ENCODE peak calls at places on chromosomes 12 and 14, in five cellular contexts. N, Z, U, D and Y are unnamed samples.

GRCh38 chr14:33809456-33809855 is 141.4 kb downstream of the EGLN3 start:
- DNase-seq in N (no peak), Z (no peak), U (no peak), D (no peak), Y (no peak)

GRCh38 chr12:50112456-50113218 is 601 bp downstream of the COX14 start:
- DNase-seq in N (no peak), Z (no peak), U (peak; percentile 86), D (peak; percentile 45), Y (no peak)

GRCh38 chr12:101671157-101671791 is 26.2 kb upstream of the CHPT1 start:
- DNase-seq in N (no peak), Z (peak; percentile 17), U (no peak), D (no peak), Y (no peak)

GRCh38 chr12:12480074-12480473 is 82.6 kb downstream of the DUSP16 start:
- DNase-seq in N (no peak), Z (no peak), U (no peak), D (no peak), Y (no peak)

GRCh38 chr12:25287610-25288009 is 36.9 kb upstream of the KRAS start:
- DNase-seq in N (no peak), Z (no peak), U (no peak), D (no peak), Y (no peak)

GRCh38 chr12:16347391-16348298 is at the start of gene MGST1:
- DNase-seq in N (peak; percentile 69), Z (peak; percentile 62), U (peak; percentile 96), D (peak; percentile 55), Y (peak; percentile 82)

GRCh38 chr14:67919259-67919658 is 99.7 kb downstream of the RAD51B start:
- DNase-seq in N (peak; percentile 6), Z (no peak), U (no peak), D (no peak), Y (no peak)

GRCh38 chr12:121494093-121494787 is 86.6 kb downstream of the KDM2B start:
- DNase-seq in N (peak; percentile 48), Z (peak; percentile 37), U (peak; percentile 66), D (no peak), Y (peak; percentile 51)

GRCh38 chr12:15984097-15984800 is 73.1 kb downstream of the DERA start:
- DNase-seq in N (peak; percentile 27), Z (no peak), U (no peak), D (no peak), Y (no peak)

GRCh38 chr12:28507055-28507454 is 316.8 kb downstream of the CCDC91 start:
- DNase-seq in N (peak; percentile 67), Z (no peak), U (no peak), D (no peak), Y (peak; percentile 72)

GRCh38 chr14:50961606-50962259 is 17.4 kb upstream of the PYGL start:
- DNase-seq in N (peak; percentile 97), Z (no peak), U (no peak), D (no peak), Y (peak; percentile 92)

GRCh38 chr12:124730455-124730932 is 133.2 kb downstream of the SCARB1 start:
- DNase-seq in N (peak; percentile 61), Z (peak; percentile 50), U (no peak), D (no peak), Y (peak; percentile 93)

GRCh38 chr12:27646149-27646548 is 50.1 kb upstream of the REP15 start:
- DNase-seq in N (no peak), Z (no peak), U (no peak), D (no peak), Y (no peak)

GRCh38 chr12:49098035-49098451 is 3.4 kb upstream of the DHH start:
- DNase-seq in N (peak; percentile 54), Z (peak; percentile 25), U (peak; percentile 78), D (no peak), Y (peak; percentile 58)

GRCh38 chr14:69877492-69877891 is 1.7 kb upstream of the SMOC1 start:
- DNase-seq in N (peak; percentile 29), Z (no peak), U (peak; percentile 65), D (no peak), Y (peak; percentile 50)

GRCh38 chr12:67669925-67670631 is 21.5 kb downstream of the DYRK2 start:
- DNase-seq in N (no peak), Z (no peak), U (no peak), D (no peak), Y (no peak)

GRCh38 chr12:123971449-123971769 is 1.2 kb downstream of the CCDC92 start:
- DNase-seq in N (peak; percentile 60), Z (no peak), U (no peak), D (no peak), Y (no peak)

GRCh38 chr14:93941293-93941910 is 14.3 kb downstream of the FAM181A start:
- DNase-seq in N (peak; percentile 13), Z (no peak), U (no peak), D (peak; percentile 73), Y (peak; percentile 53)

GRCh38 chr12:118448341-118448740 is 72.0 kb downstream of the SUDS3 start:
- DNase-seq in N (no peak), Z (peak; percentile 17), U (no peak), D (no peak), Y (no peak)

GRCh38 chr14:58549358-58549757 is 88.4 kb upstream of the DACT1 start:
- DNase-seq in N (no peak), Z (no peak), U (no peak), D (no peak), Y (no peak)

DNA sequence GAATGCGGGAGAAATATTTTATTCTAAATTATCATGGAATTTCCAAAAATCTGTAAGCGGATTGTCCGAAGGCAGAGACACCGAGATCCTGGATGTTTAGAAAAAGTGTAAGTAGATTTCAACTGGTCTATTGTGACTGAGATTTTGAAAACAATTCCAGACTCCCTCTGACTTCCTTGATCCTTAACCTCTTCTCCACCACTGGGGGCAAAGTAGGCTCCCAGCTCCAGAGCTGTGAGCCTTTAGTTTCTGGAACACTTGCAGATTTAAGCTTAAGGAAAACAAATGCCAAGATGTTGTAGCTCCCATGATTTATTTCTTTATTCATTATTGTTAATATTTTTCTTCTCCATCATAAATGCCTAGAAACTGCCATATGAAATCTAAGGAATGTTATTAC is 1320.5 kb upstream of the SEL1L start:
- DNase-seq in N (no peak), Z (no peak), U (peak; percentile 62), D (no peak), Y (no peak)
- TF ChIP-seq CTCF in N (no peak), Z (no peak), U (peak; percentile 47), D (no peak), Y (no peak)

GRCh38 chr14:74239848-74240793 is 872 bp downstream of the VSX2 start:
- DNase-seq in N (peak; percentile 10), Z (no peak), U (peak; percentile 47), D (no peak), Y (no peak)
- H3K4me3 ChIP-seq in N (no peak overlapping the region), Z (peak overlapping the region; percentile 59), U (peak overlapping the region; percentile 45), D (peak overlapping the region; percentile 25), Y (no peak overlapping the region)

DNA sequence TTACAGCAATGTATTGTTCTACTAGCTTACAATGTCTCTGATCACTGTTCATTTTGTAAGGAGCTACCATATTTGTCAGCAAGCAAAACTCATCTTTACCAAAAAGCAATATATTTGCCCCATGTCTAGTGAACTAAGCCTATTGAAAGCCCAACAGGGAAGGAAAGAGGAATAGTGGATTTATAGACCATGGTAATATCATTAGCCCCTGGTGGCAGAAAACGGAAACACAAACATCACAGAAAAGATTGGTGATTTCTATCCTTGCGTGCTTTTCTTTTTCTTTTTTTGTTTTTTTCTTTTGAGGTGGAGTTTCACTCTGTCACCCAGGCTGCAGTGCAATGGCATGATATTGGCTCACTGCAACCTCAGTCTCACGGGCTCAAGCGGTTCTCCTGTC is 1562.4 kb upstream of the TMEM132C start:
- DNase-seq in N (no peak), Z (no peak), U (no peak), D (no peak), Y (no peak)
- TF ChIP-seq CTCF in N (no peak), Z (no peak), U (peak; percentile 53), D (no peak), Y (no peak)

GRCh38 chr14:52313903-52314481 is at the start of gene PTGER2:
- DNase-seq in N (peak; percentile 89), Z (peak; percentile 84), U (peak; percentile 78), D (no peak), Y (peak; percentile 91)

GRCh38 chr14:52314521-52315354 is 626 bp downstream of the PTGER2 start:
- DNase-seq in N (peak; percentile 34), Z (peak; percentile 26), U (peak; percentile 36), D (no peak), Y (peak; percentile 33)

GRCh38 chr14:52315355-52315718 is 1.2 kb downstream of the PTGER2 start:
- DNase-seq in N (peak; percentile 40), Z (no peak), U (peak; percentile 23), D (no peak), Y (peak; percentile 35)

GRCh38 chr14:52313493-52313881 is 625 bp upstream of the PTGER2 start:
- DNase-seq in N (peak; percentile 59), Z (no peak), U (no peak), D (no peak), Y (no peak)

GRCh38 chr14:52312872-52313492 is 1.1 kb upstream of the PTGER2 start:
- DNase-seq in N (peak; percentile 80), Z (no peak), U (no peak), D (no peak), Y (peak; percentile 56)
- H3K4me3 ChIP-seq in N (peak overlapping the region; percentile 85), Z (peak overlapping the region; percentile 71), U (no peak overlapping the region), D (peak overlapping the region; percentile 56), Y (no peak overlapping the region)